ENCODE peak calls at places on chromosomes 13 and 19, in seven cellular contexts. S is upper lobe of right lung; P is stimulated activated CD4-positive, alpha-beta T cell treated with anti-CD3 and anti-CD28 coated beads, Interleukin-15, amount 100 ng/mL, for 48 hours; Y is AML-193; Q is GF-D8; G is ovary; I is AG10803. C is an unnamed sample.

GRCh38 chr19:18433039-18433691 is 4.8 kb downstream of the ISYNA1 start:
- DNase-seq in S (no peak), P (no peak), Y (no peak), Q (no peak), G (peak; percentile 87), I (no peak), C (no peak)

GRCh38 chr13:44159633-44160279 is 213.9 kb upstream of the SERP2 start:
- DNase-seq in S (no peak), P (no peak), Y (no peak), Q (no peak), G (no peak), I (no peak), C (no peak)

GRCh38 chr19:41323430-41324125 is 13.6 kb downstream of the CCDC97 start:
- DNase-seq in S (no peak), P (no peak), Y (no peak), Q (peak; percentile 73), G (peak; percentile 85), I (peak; percentile 97), C (no peak)

GRCh38 chr19:48925240-48925843 is 8.2 kb upstream of the DHDH start:
- DNase-seq in S (peak; percentile 65), P (no peak), Y (no peak), Q (no peak), G (no peak), I (peak; percentile 73), C (no peak)

GRCh38 chr13:37175996-37176395 is 70.5 kb upstream of the CSNK1A1L start:
- DNase-seq in S (no peak), P (no peak), Y (peak; percentile 83), Q (peak; percentile 14), G (no peak), I (peak; percentile 98), C (no peak)

GRCh38 chr19:44685877-44686276 is 13.1 kb upstream of the CEACAM16 start:
- DNase-seq in S (no peak), P (no peak), Y (peak; percentile 33), Q (no peak), G (no peak), I (peak; percentile 22), C (no peak)

GRCh38 chr13:95512424-95512823 is 40.1 kb upstream of the CLDN10 start:
- DNase-seq in S (no peak), P (no peak), Y (no peak), Q (no peak), G (no peak), I (no peak), C (no peak)

GRCh38 chr19:3039641-3040077 is 10.6 kb upstream of the TLE2 start:
- DNase-seq in S (peak; percentile 63), P (no peak), Y (no peak), Q (no peak), G (no peak), I (no peak), C (peak; percentile 21)

GRCh38 chr19:12733369-12733896 is 1.1 kb downstream of the TRIR start:
- DNase-seq in S (no peak), P (peak; percentile 55), Y (peak; percentile 56), Q (peak; percentile 50), G (no peak), I (peak; percentile 51), C (no peak)

GRCh38 chr19:54158812-54159351 is 639 bp downstream of the LENG1 start:
- DNase-seq in S (no peak), P (peak; percentile 25), Y (no peak), Q (no peak), G (no peak), I (no peak), C (peak; percentile 33)

GRCh38 chr19:16888629-16889371 is at the start of gene F2RL3:
- DNase-seq in S (peak; percentile 79), P (no peak), Y (peak; percentile 31), Q (peak; percentile 66), G (peak; percentile 64), I (peak; percentile 64), C (no peak)

GRCh38 chr13:110442946-110443632 is 118.4 kb downstream of the RAB20 start:
- DNase-seq in S (no peak), P (no peak), Y (no peak), Q (no peak), G (no peak), I (peak; percentile 58), C (no peak)

GRCh38 chr19:53828531-53828930 is 4.4 kb upstream of the NLRP12 start:
- DNase-seq in S (no peak), P (no peak), Y (no peak), Q (no peak), G (no peak), I (no peak), C (no peak)